ENCODE peak calls at places on chromosomes 11 and 22, in nine cellular contexts. O is AG09319; S is GM19239; T is heart right ventricle; C is stimulated activated CD4-positive, alpha-beta T cell treated with anti-CD3 and anti-CD28 coated beads, Interleukin-2, amount 100 ng/mL, for 24 hours; K is activated CD8-positive, alpha-beta memory T cell treated with anti-CD3 and anti-CD28 coated beads, Interleukin-2, amount 50 U/mL, for 48 hours; U is NCI-H1092; X is ELF-1; Z is pancreas. G is an unnamed sample.

GRCh38 chr11:17845431-17845881 is 110.9 kb downstream of the KCNC1 start:
- DNase-seq in O (peak; percentile 76), X (no peak), T (no peak), Z (no peak), C (no peak), S (no peak), K (no peak), U (no peak), G (peak; percentile 10)

GRCh38 chr22:43476341-43476740 is 64.5 kb downstream of the MPPED1 start:
- DNase-seq in O (no peak), U (peak; percentile 17), X (peak; percentile 59), K (no peak), Z (no peak), C (no peak), S (no peak), T (no peak), G (no peak)

GRCh38 chr22:30047364-30047738 is 32.9 kb upstream of the HORMAD2 start:
- DNase-seq in O (no peak), U (no peak), X (no peak), S (peak; percentile 30), K (peak; percentile 22), T (no peak), Z (no peak), C (no peak), G (peak; percentile 54)

GRCh38 chr22:18954941-18955571 is 19.0 kb upstream of the PRODH start:
- DNase-seq in U (no peak), Z (no peak), X (no peak), O (no peak), T (no peak), K (no peak), C (no peak), S (no peak), G (no peak)

GRCh38 chr11:69584160-69584559 is 56.8 kb upstream of the CCND1 start:
- DNase-seq in O (no peak), U (no peak), S (no peak), X (no peak), C (no peak), Z (no peak), K (no peak), T (no peak), G (no peak)

GRCh38 chr11:30358569-30358968 is 35.7 kb downstream of the ARL14EP start:
- DNase-seq in O (no peak), C (no peak), S (no peak), X (no peak), K (no peak), U (no peak), Z (no peak), T (no peak), G (no peak)

GRCh38 chr11:15897211-15897960 is 459.0 kb downstream of the SOX6 start:
- DNase-seq in X (peak; percentile 19), Z (no peak), T (no peak), K (no peak), O (no peak), U (no peak), S (no peak), C (no peak), G (peak; percentile 87)

GRCh38 chr11:86174101-86175046 is 70.2 kb upstream of the EED start:
- DNase-seq in Z (peak; percentile 27), X (peak; percentile 50), K (no peak), O (peak; percentile 90), T (peak; percentile 69), S (no peak), C (no peak), U (no peak), G (peak; percentile 85)

GRCh38 chr11:39442177-39442576 is 2017.3 kb downstream of the LRRC4C start:
- DNase-seq in S (no peak), U (no peak), O (no peak), C (no peak), T (no peak), Z (no peak), K (no peak), X (no peak), G (no peak)

GRCh38 chr22:32245042-32245441 is 10.1 kb downstream of the SLC5A4 start:
- DNase-seq in U (no peak), X (no peak), C (no peak), K (no peak), T (no peak), S (peak; percentile 14), O (no peak), Z (no peak), G (no peak)

GRCh38 chr11:102157219-102157618 is 47.0 kb downstream of the YAP1 start:
- DNase-seq in C (no peak), K (no peak), S (no peak), X (no peak), U (no peak), O (peak; percentile 28), Z (peak; percentile 50), T (peak; percentile 21), G (no peak)

GRCh38 chr22:22936190-22936914 is 48.7 kb downstream of the IGLL5 start:
- DNase-seq in X (no peak), O (no peak), T (no peak), K (no peak), U (no peak), S (no peak), C (no peak), Z (no peak), G (no peak)

GRCh38 chr11:93740802-93741093 is 547 bp downstream of the TAF1D start:
- DNase-seq in C (peak; percentile 74), U (peak; percentile 40), T (peak; percentile 52), X (peak; percentile 62), Z (peak; percentile 39), O (no peak), S (no peak), K (peak; percentile 87), G (peak; percentile 63)

GRCh38 chr22:26650722-26651421 is 6.5 kb upstream of the MIAT start:
- DNase-seq in O (no peak), S (no peak), K (no peak), Z (no peak), U (no peak), T (no peak), X (no peak), C (no peak), G (no peak)

GRCh38 chr11:19816040-19816439 is 103.4 kb downstream of the NAV2 start:
- DNase-seq in Z (peak; percentile 43), C (no peak), S (no peak), K (no peak), U (no peak), O (no peak), T (no peak), X (no peak), G (no peak)

GRCh38 chr11:109033627-109034340 is 368.9 kb downstream of the DDX10 start:
- DNase-seq in S (no peak), Z (no peak), K (no peak), C (no peak), X (no peak), T (no peak), U (no peak), O (peak; percentile 52), G (peak; percentile 4)

GRCh38 chr11:108788565-108789199 is 123.8 kb downstream of the DDX10 start:
- DNase-seq in C (no peak), S (no peak), T (no peak), Z (no peak), X (peak; percentile 55), O (no peak), K (no peak), U (no peak), G (peak; percentile 12)

GRCh38 chr11:76803811-76804600 is 20.9 kb downstream of the TSKU start:
- DNase-seq in X (no peak), K (peak; percentile 85), U (no peak), T (no peak), O (no peak), C (peak; percentile 67), Z (no peak), S (no peak), G (peak; percentile 22)

GRCh38 chr11:76235233-76236091 is 29.2 kb upstream of the WNT11 start:
- DNase-seq in U (peak; percentile 82), S (peak; percentile 89), T (peak; percentile 84), O (peak; percentile 77), C (peak; percentile 94), K (peak; percentile 100), X (peak; percentile 98), Z (peak; percentile 80), G (peak; percentile 99)

GRCh38 chr11:34851916-34852315 is 64.3 kb downstream of the APIP start:
- DNase-seq in X (no peak), K (no peak), T (no peak), S (no peak), O (no peak), U (no peak), Z (no peak), C (no peak), G (no peak)

GRCh38 chr22:20989323-20990138 is 7.4 kb downstream of the LZTR1 start:
- DNase-seq in T (no peak), U (no peak), O (no peak), C (no peak), S (no peak), Z (no peak), X (no peak), K (no peak), G (no peak)

GRCh38 chr11:32006799-32007388 is 84.0 kb upstream of the RCN1 start:
- DNase-seq in T (no peak), C (no peak), O (peak; percentile 3), S (peak; percentile 20), K (no peak), U (no peak), Z (no peak), X (peak; percentile 48), G (peak; percentile 47)

GRCh38 chr11:75429902-75430691 is 2.9 kb downstream of the KLHL35 start:
- DNase-seq in T (peak; percentile 69), S (no peak), K (peak; percentile 78), O (no peak), C (peak; percentile 63), X (peak; percentile 71), U (peak; percentile 59), Z (peak; percentile 63), G (peak; percentile 80)

GRCh38 chr11:128898580-128899344 is 7.6 kb downstream of the KCNJ5 start:
- DNase-seq in C (no peak), T (peak; percentile 59), Z (no peak), X (no peak), S (no peak), K (no peak), U (no peak), O (no peak), G (no peak)

GRCh38 chr11:19370100-19370861 is 129.5 kb upstream of the E2F8 start:
- DNase-seq in U (no peak), T (no peak), S (no peak), K (no peak), O (no peak), C (no peak), X (peak; percentile 62), Z (no peak), G (peak; percentile 44)

GRCh38 chr22:45504703-45505341 is 2.1 kb downstream of the FBLN1 start:
- DNase-seq in Z (no peak), O (no peak), U (no peak), T (peak; percentile 63), S (no peak), X (peak; percentile 70), C (no peak), K (no peak), G (peak; percentile 7)

GRCh38 chr22:37260396-37260795 is 16.3 kb upstream of the RAC2 start:
- DNase-seq in X (no peak), U (no peak), C (no peak), Z (no peak), K (peak; percentile 48), S (no peak), O (no peak), T (no peak), G (no peak)

GRCh38 chr11:17354070-17354924 is 2.7 kb downstream of the NCR3LG1 start:
- DNase-seq in X (peak; percentile 69), U (peak; percentile 41), O (no peak), T (no peak), K (peak; percentile 68), C (peak; percentile 74), Z (peak; percentile 58), S (peak; percentile 50), G (peak; percentile 69)

GRCh38 chr11:82631722-82632630 is 101.7 kb downstream of the FAM181B start:
- DNase-seq in C (no peak), X (no peak), T (no peak), Z (no peak), K (no peak), S (peak; percentile 4), O (no peak), U (no peak), G (no peak)

GRCh38 chr11:7143908-7144307 is 55.1 kb downstream of the RBMXL2 start:
- DNase-seq in S (no peak), U (no peak), C (no peak), O (no peak), K (no peak), T (no peak), Z (no peak), X (no peak), G (no peak)

GRCh38 chr22:43956383-43956782 is 1.1 kb downstream of the SAMM50 start:
- DNase-seq in X (no peak), U (no peak), O (no peak), K (no peak), Z (no peak), C (no peak), S (no peak), T (no peak), G (no peak)

G was measured in hepatic stellate cell.